ENCODE peak calls at places on chromosomes 12 and 14, in five cellular contexts. I, G, V, U and N are unnamed samples.

GRCh38 chr14:54566410-54567223 is at the start of gene SAMD4A:
- DNase-seq in I (peak), G (no peak), V (peak), U (peak), N (peak)

GRCh38 chr12:88308825-88309224 is 166.7 kb downstream of the TMTC3 start:
- DNase-seq in I (peak), G (no peak), V (no peak), U (no peak), N (peak)

GRCh38 chr14:73472182-73473114 is 14.1 kb upstream of the NUMB start:
- DNase-seq in I (peak), G (peak), V (peak), U (peak), N (peak)

GRCh38 chr12:4852911-4853310 is 56.8 kb upstream of the KCNA1 start:
- DNase-seq in I (no peak), G (no peak), V (no peak), U (no peak), N (no peak)

GRCh38 chr12:113196996-113197395 is 11.5 kb downstream of the RITA1 start:
- DNase-seq in I (peak), G (no peak), V (peak), U (peak), N (peak)

GRCh38 chr12:40942326-40942725 is 245.8 kb upstream of the PDZRN4 start:
- DNase-seq in I (peak), G (no peak), V (no peak), U (no peak), N (peak)

GRCh38 chr12:98154850-98155249 is 360.5 kb upstream of the TMPO start:
- DNase-seq in I (peak), G (no peak), V (no peak), U (peak), N (no peak)

GRCh38 chr12:5047729-5048128 is 4.0 kb downstream of the KCNA5 start:
- DNase-seq in I (no peak), G (no peak), V (no peak), U (no peak), N (no peak)

GRCh38 chr12:113226696-113227095 is 5.4 kb downstream of the TPCN1 start:
- DNase-seq in I (no peak), G (no peak), V (no peak), U (no peak), N (no peak)

GRCh38 chr12:111368291-111368683 is 608 bp downstream of the PHETA1 start:
- DNase-seq in I (no peak), G (no peak), V (no peak), U (no peak), N (no peak)

GRCh38 chr12:22684526-22685118 is 59.7 kb downstream of the ETNK1 start:
- DNase-seq in I (peak), G (peak), V (peak), U (peak), N (peak)

GRCh38 chr14:33539918-33540357 is 410.9 kb downstream of the EGLN3 start:
- DNase-seq in I (no peak), G (peak), V (no peak), U (no peak), N (no peak)

GRCh38 chr12:29609431-29610215 is 112.1 kb upstream of the OVCH1 start:
- DNase-seq in I (no peak), G (no peak), V (no peak), U (no peak), N (no peak)

GRCh38 chr14:95110178-95110577 is 47.2 kb downstream of the DICER1 start:
- DNase-seq in I (no peak), G (no peak), V (no peak), U (no peak), N (no peak)

GRCh38 chr12:93883436-93884154 is 206.4 kb downstream of the CRADD start:
- DNase-seq in I (peak), G (no peak), V (no peak), U (no peak), N (peak)

GRCh38 chr14:38507299-38507698 is 251.4 kb upstream of the CLEC14A start:
- DNase-seq in I (no peak), G (no peak), V (no peak), U (no peak), N (no peak)

GRCh38 chr12:57591567-57592325 is 754 bp downstream of the PIP4K2C start:
- DNase-seq in I (no peak), G (no peak), V (peak), U (peak), N (peak)

GRCh38 chr12:57590536-57590891 is 478 bp upstream of the PIP4K2C start:
- DNase-seq in I (no peak), G (no peak), V (peak), U (no peak), N (no peak)

GRCh38 chr12:57593187-57593586 is 2.2 kb downstream of the PIP4K2C start:
- DNase-seq in I (no peak), G (no peak), V (no peak), U (no peak), N (no peak)

GRCh38 chr12:57590892-57591566 is at the start of gene PIP4K2C:
- DNase-seq in I (peak), G (peak), V (peak), U (peak), N (peak)

GRCh38 chr12:57592551-57593165 is 1.7 kb downstream of the PIP4K2C start:
- DNase-seq in I (no peak), G (no peak), V (no peak), U (no peak), N (peak)
- TF ChIP-seq RCOR1 in I (no peak), G (no peak), V (no peak), U (no peak), N (no peak)

DNA sequence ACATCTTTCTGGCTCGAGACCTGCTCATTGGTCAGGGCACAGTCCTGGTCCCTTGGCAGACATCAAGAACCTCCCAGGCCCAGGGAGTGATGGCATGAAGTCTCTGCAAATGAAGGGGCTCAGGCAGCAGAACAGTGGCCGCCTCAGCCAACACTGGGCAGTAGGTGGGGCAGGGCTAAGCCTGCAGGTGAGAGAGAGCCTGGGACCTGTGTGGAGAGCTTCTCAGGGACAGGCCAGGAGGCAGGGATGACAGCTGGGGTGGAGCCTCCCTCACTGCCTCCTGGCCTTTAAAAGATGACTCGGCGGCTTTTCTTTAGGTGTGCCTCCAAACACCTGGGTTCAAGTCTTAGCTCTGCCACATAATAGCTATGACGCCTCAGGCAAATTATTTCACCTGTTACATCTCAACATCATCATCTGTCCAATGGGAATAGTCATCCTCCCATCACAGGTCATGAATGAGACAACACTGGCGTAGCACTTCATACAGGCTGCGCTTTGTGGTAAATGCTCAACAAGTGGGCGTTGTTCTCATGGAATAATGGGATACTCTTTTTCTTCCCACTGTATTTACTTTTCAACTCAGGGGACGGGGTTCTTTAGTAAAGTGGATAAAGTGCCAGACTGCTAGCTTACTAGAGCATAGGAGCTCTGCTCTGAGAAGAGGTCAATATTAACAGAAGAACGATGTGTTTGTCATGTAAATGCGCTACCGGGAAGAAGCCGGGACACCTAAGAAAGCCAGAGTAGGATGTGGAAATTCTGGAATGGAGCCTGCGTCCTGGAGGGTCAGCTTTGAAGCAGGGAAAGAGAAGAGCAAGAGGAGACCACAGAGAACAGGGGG is 277.4 kb downstream of the FOXN3 start:
- DNase-seq in I (no peak), G (no peak), V (no peak), U (no peak), N (no peak)
- TF ChIP-seq RCOR1 in I (no peak), G (no peak), V (no peak), U (no peak), N (no peak)

GRCh38 chr12:80040075-80040738 is 59.1 kb upstream of the OTOGL start:
- DNase-seq in I (no peak), G (no peak), V (peak), U (no peak), N (peak)
- TF ChIP-seq RCOR1 in I (no peak), G (no peak), V (no peak), U (no peak), N (no peak)

GRCh38 chr14:69050235-69051184 is 71.4 kb upstream of the ACTN1 start:
- DNase-seq in I (no peak), G (no peak), V (no peak), U (no peak), N (no peak)

GRCh38 chr14:69047255-69047654 is 68.2 kb upstream of the ACTN1 start:
- DNase-seq in I (no peak), G (no peak), V (no peak), U (no peak), N (no peak)

GRCh38 chr14:69048456-69048855 is 69.4 kb upstream of the ACTN1 start:
- DNase-seq in I (no peak), G (no peak), V (peak), U (no peak), N (no peak)

GRCh38 chr14:69052181-69052601 is 73.1 kb upstream of the ACTN1 start:
- DNase-seq in I (no peak), G (no peak), V (no peak), U (no peak), N (no peak)

GRCh38 chr14:69049675-69050074 is 70.6 kb upstream of the ACTN1 start:
- DNase-seq in I (no peak), G (no peak), V (no peak), U (no peak), N (peak)
- TF ChIP-seq RCOR1 in I (no peak), G (no peak), V (no peak), U (no peak), N (no peak)

DNA sequence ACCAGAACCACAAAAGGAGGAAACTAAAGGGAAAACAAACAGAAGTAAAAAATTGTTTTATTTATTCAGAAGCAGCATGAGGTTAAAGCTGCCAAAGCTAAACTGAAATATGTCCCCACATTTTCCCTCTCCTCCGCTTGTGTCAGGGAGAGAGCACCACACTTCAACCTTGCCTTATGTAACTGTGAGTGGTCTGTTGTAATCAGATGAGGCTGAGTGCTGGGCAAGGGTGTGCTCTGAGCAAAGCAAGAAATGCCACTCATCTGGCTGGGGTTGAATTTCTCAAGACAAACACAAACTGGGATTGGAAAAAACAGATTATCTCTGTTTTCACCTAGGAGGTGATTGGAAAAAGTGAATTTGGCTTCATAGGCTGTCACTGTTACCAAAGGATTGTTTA is 12.2 kb downstream of the CAPZA3 start:
- DNase-seq in I (no peak), G (no peak), V (no peak), U (no peak), N (peak)
- TF ChIP-seq RCOR1 in I (no peak), G (no peak), V (no peak), U (no peak), N (no peak)

DNA sequence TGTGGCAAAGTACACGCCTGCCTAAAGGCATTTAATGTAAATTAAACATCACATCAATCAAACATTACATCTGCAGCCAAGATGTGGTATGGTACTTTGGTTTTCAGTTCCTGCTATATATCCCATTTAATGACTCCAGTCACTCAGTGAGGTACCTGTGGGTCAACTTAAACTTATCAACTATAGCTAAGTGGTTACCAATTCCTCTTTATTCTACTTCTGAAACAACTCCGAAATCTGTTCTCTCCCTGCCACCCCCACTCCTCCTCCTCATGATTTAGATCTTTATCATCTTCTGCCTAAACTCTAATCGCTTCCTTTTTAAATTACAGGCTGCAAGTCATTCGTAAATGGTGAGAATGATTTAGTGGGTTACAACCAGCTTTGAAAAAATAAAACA is 57.9 kb downstream of the BCL2L14 start:
- DNase-seq in I (no peak), G (no peak), V (no peak), U (no peak), N (no peak)
- TF ChIP-seq RCOR1 in I (no peak), G (no peak), V (no peak), U (no peak), N (no peak)

DNA sequence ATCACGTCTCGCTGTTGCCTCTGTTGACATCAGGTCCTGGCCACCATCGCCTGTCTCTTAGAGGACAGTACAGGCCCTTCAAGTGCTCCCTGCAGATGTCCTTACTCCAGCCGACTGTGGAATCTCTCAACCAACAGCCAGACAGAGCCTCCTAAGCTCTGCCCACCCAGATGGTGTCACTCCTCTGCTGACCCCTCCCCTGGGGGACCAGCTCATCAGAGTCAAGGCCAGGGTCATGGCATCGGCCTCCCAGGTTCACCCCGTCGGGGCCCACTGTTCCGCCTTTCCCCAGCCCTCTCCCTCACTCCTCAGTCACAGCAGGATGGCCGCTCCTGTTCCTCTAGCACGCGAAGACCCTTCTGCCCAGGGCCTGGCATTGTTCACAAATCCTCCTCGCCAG is 157.3 kb upstream of the TMEM132C start:
- DNase-seq in I (no peak), G (no peak), V (no peak), U (no peak), N (no peak)
- TF ChIP-seq RCOR1 in I (no peak), G (no peak), V (no peak), U (no peak), N (no peak)

DNA sequence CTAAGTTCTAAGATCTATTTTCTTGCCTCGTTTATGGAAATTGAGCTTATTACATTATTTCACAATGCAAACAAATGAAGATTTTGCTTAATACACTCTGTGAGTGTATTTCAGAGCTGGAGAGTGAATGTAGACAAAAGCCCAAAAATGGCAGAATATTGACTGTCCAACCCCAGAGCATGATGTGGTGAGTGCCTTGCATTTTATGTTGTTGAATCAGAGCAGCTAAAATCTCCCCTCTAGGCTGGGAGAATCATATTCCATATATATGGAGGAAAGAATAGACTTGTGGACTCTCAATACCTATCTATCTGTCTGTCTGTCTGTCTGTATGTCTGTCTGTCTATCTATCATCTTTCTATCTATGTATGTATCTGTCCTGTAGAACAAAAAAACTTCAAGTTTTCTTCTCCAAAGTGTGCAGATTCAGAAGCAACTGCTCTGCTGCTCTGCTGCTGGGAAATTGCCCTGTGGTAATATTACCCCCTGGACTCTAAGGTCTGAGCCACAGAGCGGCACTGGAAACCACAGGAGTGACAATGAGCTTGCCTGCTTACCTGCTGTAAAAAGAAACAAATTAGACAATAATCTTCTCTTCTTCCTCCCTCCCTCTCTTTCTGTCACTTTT is 209.4 kb upstream of the PRICKLE1 start:
- DNase-seq in I (no peak), G (no peak), V (no peak), U (no peak), N (peak)
- TF ChIP-seq RCOR1 in I (no peak), G (no peak), V (no peak), U (no peak), N (no peak)

GRCh38 chr14:65560340-65561027 is 148.0 kb downstream of the FUT8 start:
- DNase-seq in I (no peak), G (no peak), V (no peak), U (no peak), N (peak)
- TF ChIP-seq RCOR1 in I (no peak), G (no peak), V (no peak), U (no peak), N (no peak)